ENCODE peak calls at places on chromosomes 16 and 17, in six cellular contexts. X is AG10803; E is OCI-LY7; O is A673; Z is CD4-positive, alpha-beta T cell; D is IMR-90. Y is an unnamed sample.

GRCh38 chr16:54931041-54931756 is 534 bp downstream of the IRX5 start:
- DNase-seq in X (no peak), E (no peak), D (no peak), Z (no peak), O (peak), Y (peak)

GRCh38 chr17:63434951-63435571 is 11.0 kb downstream of the CYB561 start:
- DNase-seq in O (peak), Z (peak), X (no peak), E (no peak), D (peak), Y (peak)

GRCh38 chr17:3282901-3283300 is 15.3 kb downstream of the OR3A1 start:
- DNase-seq in E (no peak), Z (no peak), X (no peak), D (no peak), O (no peak), Y (no peak)

GRCh38 chr16:3610698-3611144 is 685 bp downstream of the SLX4 start:
- DNase-seq in O (no peak), D (no peak), Z (no peak), X (no peak), E (no peak), Y (peak)

GRCh38 chr16:10521681-10522274 is 58.6 kb downstream of the EMP2 start:
- DNase-seq in O (peak), E (peak), X (peak), D (peak), Z (no peak), Y (peak)

GRCh38 chr17:77033892-77034404 is 106.8 kb upstream of the SEC14L1 start:
- DNase-seq in O (no peak), Z (no peak), E (peak), D (no peak), X (no peak), Y (no peak)

GRCh38 chr16:69469807-69470561 is 45.6 kb downstream of the CYB5B start:
- DNase-seq in O (peak), Z (no peak), X (no peak), D (no peak), E (peak), Y (no peak)

GRCh38 chr17:5815396-5815795 is 231.1 kb upstream of the NLRP1 start:
- DNase-seq in O (no peak), X (no peak), E (no peak), Z (no peak), D (no peak), Y (no peak)

GRCh38 chr17:59254742-59255141 is 34.4 kb downstream of the GDPD1 start:
- DNase-seq in Z (no peak), E (no peak), O (no peak), X (no peak), D (no peak), Y (no peak)

GRCh38 chr16:58863042-58863441 is 128.9 kb upstream of the GOT2 start:
- DNase-seq in Z (no peak), E (no peak), X (no peak), O (no peak), D (no peak), Y (no peak)

GRCh38 chr17:82296511-82297279 is 20.7 kb downstream of the CD7 start:
- DNase-seq in E (peak), O (no peak), D (no peak), X (no peak), Z (no peak), Y (no peak)

GRCh38 chr16:9012848-9013507 is 49.3 kb upstream of the USP7 start:
- DNase-seq in D (no peak), E (no peak), O (peak), Z (no peak), X (no peak), Y (no peak)

GRCh38 chr16:23597003-23597756 is 1.1 kb upstream of the NDUFAB1 start:
- DNase-seq in Z (no peak), X (no peak), O (peak), D (no peak), E (peak), Y (peak)

GRCh38 chr17:33097411-33097810 is 105.8 kb downstream of the SPACA3 start:
- DNase-seq in Z (no peak), E (no peak), D (no peak), O (no peak), X (no peak), Y (no peak)

GRCh38 chr16:27123795-27124194 is 57.1 kb downstream of the C16orf82 start:
- DNase-seq in O (no peak), Z (no peak), D (peak), X (no peak), E (no peak), Y (no peak)
- TF ChIP-seq CTCF in O (no peak), Z (no peak), D (no peak), X (no peak), E (no peak), Y (no peak)

DNA sequence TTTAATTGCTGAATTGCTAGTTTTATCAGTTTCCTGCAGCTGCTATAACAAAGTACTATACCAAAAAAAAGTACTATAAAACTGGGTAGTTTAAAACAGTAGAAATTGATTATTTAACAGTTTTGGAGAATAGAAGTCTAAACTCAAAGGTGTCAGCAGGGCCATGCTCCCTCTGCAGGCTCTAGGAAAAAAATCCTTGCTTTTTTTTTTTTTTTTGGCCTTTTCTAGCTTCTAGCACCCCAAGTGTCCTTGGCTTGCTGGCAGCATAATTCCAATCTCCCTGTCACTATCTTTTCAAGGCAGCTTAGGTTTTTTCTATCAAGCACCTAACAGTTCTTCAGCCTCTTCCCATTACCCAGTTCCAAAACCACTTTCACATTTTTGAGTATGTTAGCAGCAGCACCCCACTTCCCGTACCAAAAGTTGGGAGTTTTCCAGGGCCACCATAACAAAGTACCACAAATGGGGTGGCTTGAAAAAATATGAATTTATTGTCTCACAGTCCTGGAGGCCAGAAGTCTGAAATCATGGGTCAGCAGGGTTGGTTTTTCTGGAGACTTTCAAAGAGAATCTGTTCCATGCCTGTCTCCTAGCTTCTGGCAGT is 37.4 kb downstream of the BPTF start:
- DNase-seq in D (no peak), O (no peak), X (no peak), Z (no peak), E (no peak), Y (no peak)
- TF ChIP-seq CTCF in D (peak), O (peak), X (no peak), Z (no peak), E (peak), Y (peak)

GRCh38 chr17:39244600-39245570 is 19.1 kb upstream of the STAC2 start:
- DNase-seq in O (peak), Z (peak), D (peak), X (peak), E (peak), Y (peak)
- TF ChIP-seq CTCF in O (peak), Z (peak), D (peak), X (peak), E (peak), Y (peak)

GRCh38 chr16:73877148-73877547 is 419.5 kb upstream of the PSMD7 start:
- DNase-seq in E (no peak), O (no peak), X (no peak), Z (no peak), D (no peak), Y (no peak)

GRCh38 chr16:73872856-73873255 is 423.8 kb upstream of the PSMD7 start:
- DNase-seq in Z (no peak), E (no peak), D (no peak), X (no peak), O (no peak), Y (no peak)

GRCh38 chr16:73879621-73880020 is 417.0 kb upstream of the PSMD7 start:
- DNase-seq in O (no peak), Z (no peak), E (no peak), D (no peak), X (no peak), Y (no peak)

GRCh38 chr16:73873643-73874042 is 423.0 kb upstream of the PSMD7 start:
- DNase-seq in Z (no peak), D (no peak), O (no peak), E (no peak), X (no peak), Y (no peak)

DNA sequence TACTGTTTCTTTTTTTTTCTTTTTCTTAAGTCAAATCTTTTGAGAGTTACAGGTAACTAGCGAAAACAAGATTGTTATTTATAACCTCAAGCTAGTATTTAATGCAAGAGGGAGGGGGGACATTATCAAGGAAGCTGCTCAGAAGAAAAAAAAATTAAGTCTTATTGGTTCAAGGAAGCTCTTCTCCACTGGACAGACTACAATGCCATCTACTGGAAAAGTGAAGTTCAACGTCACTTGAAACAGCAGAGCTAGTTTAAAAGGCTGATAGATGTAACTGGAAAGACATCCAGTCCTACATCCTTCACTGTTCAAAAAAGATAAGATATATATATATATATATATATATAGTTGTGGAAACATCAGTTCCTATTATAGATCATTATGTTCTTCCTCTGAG is 418.0 kb upstream of the PSMD7 start:
- DNase-seq in Z (no peak), O (peak), X (peak), D (peak), E (peak), Y (peak)
- TF ChIP-seq CTCF in Z (no peak), O (peak), X (peak), D (peak), E (peak), Y (peak)

DNA sequence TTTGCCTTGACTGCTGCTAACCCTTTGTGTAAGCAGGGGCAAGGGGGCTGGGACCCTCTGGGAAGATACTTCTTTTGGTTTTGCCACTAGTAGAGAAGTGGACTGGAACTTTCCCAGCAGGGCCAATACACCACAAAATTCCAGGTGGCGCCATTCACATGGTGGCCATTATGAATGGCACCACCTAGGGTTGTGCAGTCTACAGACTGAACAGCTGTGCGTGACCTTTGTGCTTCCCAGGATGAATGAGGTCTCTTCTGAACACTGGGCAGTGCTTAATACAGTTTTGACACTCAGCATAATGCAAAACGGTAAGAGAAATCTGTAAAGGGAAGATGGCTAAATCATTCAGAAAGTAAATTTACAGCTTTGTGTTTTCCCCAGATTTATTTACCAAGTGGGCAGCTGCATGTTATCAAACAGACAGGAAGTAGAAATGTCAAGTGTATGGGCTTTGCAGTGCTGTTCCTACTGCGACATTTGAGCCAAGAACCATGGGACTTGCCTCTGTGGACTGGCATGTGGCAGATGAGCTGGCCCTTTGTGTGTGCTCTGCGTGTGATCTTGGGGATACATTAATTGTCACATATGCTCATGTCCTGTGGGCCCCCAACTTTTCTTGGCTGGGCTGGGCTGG is 9.2 kb downstream of the SYT17 start:
- DNase-seq in E (no peak), O (no peak), Z (no peak), D (no peak), X (no peak), Y (no peak)
- TF ChIP-seq CTCF in E (peak), O (peak), Z (no peak), D (no peak), X (no peak), Y (no peak)

GRCh38 chr16:51376080-51376479 is 225.0 kb upstream of the SALL1 start:
- DNase-seq in Z (no peak), E (no peak), O (peak), X (no peak), D (no peak), Y (no peak)
- TF ChIP-seq CTCF in Z (no peak), E (peak), O (peak), X (no peak), D (no peak), Y (peak)

DNA sequence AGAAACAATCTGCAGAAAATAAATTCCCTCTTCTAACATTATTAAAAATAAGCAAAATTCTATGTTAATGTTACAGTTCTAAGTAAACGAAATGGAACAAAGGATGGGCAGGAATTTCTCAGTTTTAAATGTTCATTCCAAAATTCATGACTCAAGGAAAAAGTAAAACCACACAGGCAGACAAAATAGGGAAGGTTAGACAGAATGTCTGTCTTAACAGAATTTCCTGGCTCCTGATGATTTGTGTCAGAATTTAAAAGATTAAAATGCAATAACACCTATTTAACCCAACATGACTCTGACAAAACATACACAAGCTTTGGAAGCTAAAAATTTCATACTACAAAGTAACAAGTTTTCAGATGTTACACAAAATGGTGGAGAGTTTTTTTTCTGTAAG is 42.8 kb downstream of the SPOP start:
- DNase-seq in E (no peak), Z (no peak), D (no peak), X (no peak), O (no peak), Y (no peak)
- TF ChIP-seq CTCF in E (no peak), Z (no peak), D (no peak), X (no peak), O (no peak), Y (no peak)

GRCh38 chr16:27334192-27334764 is 20.5 kb downstream of the IL4R start:
- DNase-seq in X (no peak), Z (no peak), E (no peak), O (no peak), D (no peak), Y (no peak)

GRCh38 chr16:27333549-27333948 is 19.8 kb downstream of the IL4R start:
- DNase-seq in E (no peak), D (no peak), Z (no peak), O (no peak), X (no peak), Y (no peak)

GRCh38 chr16:27333104-27333503 is 19.3 kb downstream of the IL4R start:
- DNase-seq in D (no peak), E (no peak), Z (no peak), O (no peak), X (no peak), Y (no peak)

GRCh38 chr16:27330542-27330941 is 16.8 kb downstream of the IL4R start:
- DNase-seq in O (peak), X (peak), D (peak), E (no peak), Z (no peak), Y (peak)

GRCh38 chr16:27332105-27332504 is 18.3 kb downstream of the IL4R start:
- DNase-seq in Z (no peak), X (no peak), O (no peak), E (no peak), D (no peak), Y (no peak)
- TF ChIP-seq CTCF in Z (no peak), X (no peak), O (no peak), E (no peak), D (no peak), Y (no peak)

GRCh38 chr16:89344846-89345577 is 127.5 kb downstream of the ZNF778 start:
- DNase-seq in X (no peak), D (no peak), Z (no peak), E (no peak), O (no peak), Y (no peak)

GRCh38 chr16:89344314-89344828 is 126.9 kb downstream of the ZNF778 start:
- DNase-seq in Z (no peak), E (no peak), D (no peak), O (no peak), X (no peak), Y (no peak)

GRCh38 chr16:89345663-89346150 is 128.2 kb downstream of the ZNF778 start:
- DNase-seq in X (no peak), E (no peak), D (no peak), O (no peak), Z (no peak), Y (no peak)

GRCh38 chr16:89341697-89342694 is 124.5 kb downstream of the ZNF778 start:
- DNase-seq in X (no peak), O (no peak), E (no peak), Z (no peak), D (no peak), Y (no peak)

DNA sequence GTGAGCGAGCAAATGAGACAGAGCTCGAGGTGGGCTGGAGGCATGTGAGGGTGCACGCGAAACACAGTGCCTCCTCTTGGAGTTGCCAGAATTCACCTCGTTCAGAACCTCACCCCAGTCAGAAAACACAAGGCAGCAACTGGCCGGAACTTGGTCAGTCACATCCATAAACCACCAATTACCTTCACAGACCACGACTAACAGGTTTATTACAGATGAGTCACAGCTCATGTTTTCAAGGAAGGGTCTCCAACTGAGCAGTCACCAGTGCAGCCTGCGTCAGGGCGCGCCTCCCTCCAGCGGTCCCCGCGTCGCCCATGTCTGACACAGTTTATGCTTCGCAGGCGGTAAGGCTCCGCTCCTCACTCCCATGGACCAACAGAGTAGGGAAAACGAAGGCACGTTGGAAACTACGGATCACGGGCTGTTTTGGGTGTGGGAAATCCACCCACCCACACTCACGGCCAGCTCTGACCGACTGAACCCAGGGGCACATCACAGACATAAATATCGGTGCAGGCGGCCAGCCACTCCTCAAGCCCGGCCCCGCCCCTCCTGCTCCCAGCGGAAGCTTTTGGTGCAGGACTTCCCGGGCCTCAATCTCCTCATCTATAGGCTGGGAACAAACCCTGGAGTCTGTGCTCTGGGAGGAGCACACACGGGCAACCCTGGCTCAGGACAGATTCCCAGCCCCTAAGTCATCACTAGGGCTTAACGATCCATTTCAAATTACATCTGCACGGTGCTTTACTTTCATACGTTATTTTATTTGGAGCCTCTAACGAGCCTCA is 126.2 kb downstream of the ZNF778 start:
- DNase-seq in O (no peak), D (peak), X (peak), E (no peak), Z (no peak), Y (peak)
- TF ChIP-seq CTCF in O (no peak), D (no peak), X (no peak), E (no peak), Z (no peak), Y (no peak)

GRCh38 chr16:57527027-57527426 is 9.3 kb downstream of the CCDC102A start:
- DNase-seq in O (no peak), D (no peak), X (no peak), E (no peak), Z (no peak), Y (no peak)
- TF ChIP-seq CTCF in O (no peak), D (no peak), X (no peak), E (no peak), Z (no peak), Y (peak)